ENCODE peak calls at places on chromosomes 13 and 19, in nine cellular contexts. M is pancreas, Q is GM23248, T is fibroblast of lung, Y is neural progenitor cell, O is A673, Z is tibial artery, R is suprapubic skin, F is stomach. U is an unnamed sample.

GRCh38 chr13:51999525-51999924 is 11.7 kb downstream of the ATP7B start:
- DNase-seq in Y (no peak), Z (no peak), T (peak; percentile 43), R (no peak), Q (peak; percentile 25), O (no peak), F (peak; percentile 85), M (peak; percentile 69), U (no peak)

GRCh38 chr13:45194081-45194939 is 6.5 kb downstream of the KCTD4 start:
- DNase-seq in F (no peak), M (peak; percentile 21), Q (peak; percentile 80), R (no peak), O (peak; percentile 58), Z (peak; percentile 67), T (peak; percentile 77), Y (peak; percentile 49), U (no peak)

GRCh38 chr13:73717632-73718031 is 416.6 kb downstream of the KLF12 start:
- DNase-seq in F (no peak), Z (no peak), M (peak; percentile 14), Y (no peak), O (no peak), Q (peak; percentile 7), T (peak; percentile 81), R (no peak), U (no peak)

GRCh38 chr13:99215466-99215865 is 14.8 kb downstream of the UBAC2 start:
- DNase-seq in Y (no peak), O (no peak), M (no peak), Q (no peak), R (no peak), F (no peak), Z (no peak), T (no peak), U (no peak)

GRCh38 chr19:4365341-4365740 is 22.0 kb downstream of the MPND start:
- DNase-seq in R (no peak), M (no peak), Z (peak; percentile 63), Y (no peak), F (peak; percentile 56), Q (no peak), O (no peak), T (no peak), U (no peak)

GRCh38 chr19:38024991-38025716 is 118.1 kb downstream of the SIPA1L3 start:
- DNase-seq in M (no peak), Z (no peak), T (no peak), Y (no peak), R (no peak), F (no peak), O (peak; percentile 26), Q (no peak), U (no peak)

GRCh38 chr13:108948269-108948671 is 318.9 kb downstream of the MYO16 start:
- DNase-seq in R (no peak), M (no peak), Y (no peak), O (no peak), Q (peak; percentile 18), T (no peak), F (no peak), Z (no peak), U (no peak)

GRCh38 chr19:33472696-33473624 is 48.6 kb downstream of the PEPD start:
- DNase-seq in Y (no peak), T (peak; percentile 99), R (peak; percentile 54), Z (peak; percentile 28), Q (peak; percentile 98), F (no peak), M (no peak), O (peak; percentile 91), U (no peak)

GRCh38 chr13:37326319-37326718 is 220.9 kb upstream of the CSNK1A1L start:
- DNase-seq in R (no peak), Y (no peak), M (no peak), F (no peak), Q (peak; percentile 28), T (no peak), O (no peak), Z (no peak), U (no peak)

GRCh38 chr13:110266431-110266809 is 40.5 kb downstream of the COL4A1 start:
- DNase-seq in Z (no peak), T (no peak), Y (no peak), O (no peak), Q (no peak), R (no peak), F (no peak), M (no peak), U (no peak)

GRCh38 chr13:37303610-37304009 is 198.1 kb upstream of the CSNK1A1L start:
- DNase-seq in F (no peak), Y (no peak), O (no peak), M (no peak), Z (no peak), T (no peak), Q (no peak), R (no peak), U (no peak)

GRCh38 chr13:40192516-40193257 is 473.8 kb downstream of the FOXO1 start:
- DNase-seq in T (no peak), F (no peak), Z (peak; percentile 80), M (no peak), R (no peak), Q (peak; percentile 66), Y (no peak), O (no peak), U (no peak)

GRCh38 chr19:41298327-41298964 is 11.5 kb upstream of the CCDC97 start:
- DNase-seq in Q (peak; percentile 94), R (no peak), Y (no peak), T (peak; percentile 77), F (peak; percentile 63), O (no peak), Z (peak; percentile 87), M (no peak), U (peak; percentile 35)

GRCh38 chr13:50198508-50198907 is 183.3 kb downstream of the KCNRG start:
- DNase-seq in T (peak; percentile 21), O (peak; percentile 57), M (no peak), Z (no peak), Q (peak; percentile 62), F (no peak), Y (no peak), R (no peak), U (peak; percentile 73)

GRCh38 chr13:46134961-46135522 is 30.2 kb upstream of the CPB2 start:
- DNase-seq in O (no peak), M (peak; percentile 69), T (peak; percentile 23), Q (no peak), R (no peak), Y (peak; percentile 18), F (peak; percentile 47), Z (no peak), U (no peak)

GRCh38 chr13:110329798-110330461 is 22.8 kb downstream of the COL4A2 start:
- DNase-seq in Z (peak; percentile 71), Y (peak; percentile 39), T (peak; percentile 92), O (no peak), F (no peak), M (no peak), Q (peak; percentile 59), R (no peak), U (no peak)

GRCh38 chr13:109586509-109587346 is 199.7 kb downstream of the IRS2 start:
- DNase-seq in Y (no peak), Z (no peak), F (peak; percentile 57), T (no peak), Q (no peak), M (no peak), O (no peak), R (no peak), U (no peak)

GRCh38 chr19:35261356-35262100 is 7.2 kb upstream of the USF2 start:
- DNase-seq in F (peak; percentile 17), R (peak; percentile 77), Z (peak; percentile 62), T (no peak), M (peak; percentile 21), O (no peak), Q (no peak), Y (no peak), U (no peak)
- H3K27ac ChIP-seq in F (peak overlapping the region; percentile 16), R (no peak overlapping the region), Z (no peak overlapping the region), T (no peak overlapping the region), M (no peak overlapping the region), O (no peak overlapping the region), Q (no peak overlapping the region), Y (no peak overlapping the region), U (no peak overlapping the region)

GRCh38 chr19:45816236-45817009 is 1.3 kb upstream of the RSPH6A start:
- DNase-seq in Q (no peak), T (no peak), R (no peak), M (no peak), O (no peak), Z (no peak), F (no peak), Y (peak; percentile 14), U (no peak)
- H3K4me3 ChIP-seq in Q (no peak overlapping the region), T (no peak overlapping the region), R (no peak overlapping the region), M (no peak overlapping the region), O (no peak overlapping the region), Z (no peak overlapping the region), F (no peak overlapping the region), Y (peak overlapping the region; percentile 44), U (no peak overlapping the region)

DNA sequence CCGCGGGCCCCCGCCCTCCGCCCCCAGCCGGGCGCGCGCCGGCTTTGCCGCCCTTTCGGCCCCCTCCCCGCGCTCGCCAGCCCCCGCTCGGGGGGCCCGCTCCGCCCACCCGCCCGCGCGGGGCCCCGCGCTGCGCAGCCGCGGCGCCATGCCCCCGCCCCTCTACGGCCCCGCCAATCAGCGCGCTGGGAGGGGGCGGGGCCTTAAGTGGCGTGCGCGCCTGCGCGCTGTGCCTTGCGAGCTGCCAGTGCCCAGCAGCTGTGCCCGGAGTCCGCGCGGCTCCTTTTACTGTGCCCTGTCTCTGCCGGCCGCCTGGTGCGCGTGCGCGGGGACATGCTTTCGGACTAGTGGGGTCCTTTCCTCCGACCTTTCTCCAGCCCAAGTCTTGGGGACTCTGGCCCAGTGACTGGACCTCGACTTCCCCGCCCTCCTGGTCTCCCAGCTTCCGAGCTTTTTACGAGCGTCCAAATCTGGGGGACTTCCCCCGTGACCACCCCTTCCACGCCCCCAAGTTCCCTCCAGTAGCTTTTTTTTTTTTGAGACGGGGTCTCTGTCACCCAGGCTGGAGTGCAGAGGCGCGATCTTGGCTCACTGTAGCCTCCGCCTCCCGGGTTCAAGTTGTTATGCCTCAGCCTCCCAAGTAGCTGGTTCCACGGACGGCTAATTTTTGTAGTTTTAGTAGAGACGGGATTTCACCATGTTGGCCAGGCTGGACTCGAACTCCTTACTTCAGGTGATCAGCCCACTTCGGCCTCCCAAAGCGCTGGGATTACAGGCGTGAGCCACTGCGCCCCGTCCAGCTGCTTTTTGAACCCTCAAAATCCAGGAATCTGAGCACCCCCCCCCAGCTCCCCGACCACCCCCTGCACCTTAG is at the start of gene MBD3:
- DNase-seq in T (peak; percentile 85), M (peak; percentile 94), Z (peak; percentile 96), R (peak; percentile 95), O (peak; percentile 96), Q (peak; percentile 98), F (peak; percentile 95), Y (peak; percentile 99), U (peak; percentile 84)
- H3K27ac ChIP-seq in T (peak within 1 kb of the TSS; percentile 84), M (peak within 1 kb of the TSS; percentile 78), Z (peak within 1 kb of the TSS; percentile 89), R (peak within 1 kb of the TSS; percentile 98), O (peak within 1 kb of the TSS; percentile 100), Q (peak within 1 kb of the TSS; percentile 90), F (peak within 1 kb of the TSS; percentile 99), Y (peak within 1 kb of the TSS; percentile 98), U (peak within 1 kb of the TSS; percentile 99)

DNA sequence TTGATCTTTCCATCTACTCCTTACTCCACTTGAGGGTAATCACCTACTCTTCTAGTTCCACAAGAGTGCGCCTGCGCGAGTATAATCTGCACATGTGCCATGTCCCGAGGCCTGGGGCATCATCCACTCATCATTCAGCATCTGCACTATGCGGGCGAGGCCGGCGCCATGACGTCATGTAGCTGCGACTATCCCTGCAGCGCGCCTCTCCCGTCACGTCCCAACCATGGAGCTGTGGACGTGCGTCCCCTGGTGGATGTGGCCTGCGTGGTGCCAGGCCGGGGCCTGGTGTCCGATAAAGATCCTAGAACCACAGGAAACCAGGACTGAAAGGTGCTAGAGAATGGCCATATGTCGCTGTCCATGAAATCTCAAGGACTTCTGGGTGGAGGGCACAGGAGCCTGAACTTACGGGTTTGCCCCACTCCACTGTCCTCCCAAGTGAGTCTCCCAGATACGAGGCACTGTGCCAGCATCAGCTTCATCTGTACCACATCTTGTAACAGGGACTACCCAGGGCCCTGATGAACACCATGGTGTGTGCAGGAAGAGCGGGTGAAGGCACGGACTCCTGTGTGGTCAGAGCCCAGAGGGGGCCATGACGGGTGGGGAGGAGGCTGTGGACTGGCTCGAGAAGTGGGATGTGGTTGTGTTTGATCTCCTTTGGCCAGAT is 2.7 kb upstream of the KLK2 start:
- DNase-seq in O (no peak), T (no peak), M (peak; percentile 50), Z (no peak), Q (no peak), Y (peak; percentile 5), R (no peak), F (no peak), U (no peak)
- H3K4me3 ChIP-seq in O (no peak overlapping the region), T (no peak overlapping the region), M (no peak overlapping the region), Z (no peak overlapping the region), Q (no peak overlapping the region), Y (no peak overlapping the region), R (no peak overlapping the region), F (no peak overlapping the region), U (no peak overlapping the region)

U was measured in HL-60.